ENCODE peak calls at places on chromosome 17, in eight cellular contexts. One of them, this sample, is unnamed.

GRCh38 chr17:16428098-16428882 is 12.9 kb downstream of the TRPV2 start:
- DNase-seq in pancreas: peak; percentile 71
- DNase-seq in CD4-positive, alpha-beta T cell: peak; percentile 23
- DNase-seq in A549: peak; percentile 93
- DNase-seq in psoas muscle: peak; percentile 69
- DNase-seq in iPS DF 6.9: no peak
- DNase-seq in sigmoid colon: no peak
- DNase-seq in heart left ventricle: peak; percentile 48
- DNase-seq in this sample: peak; percentile 27

GRCh38 chr17:60548990-60549389 is 22.9 kb upstream of the APPBP2 start:
- DNase-seq in pancreas: no peak
- DNase-seq in CD4-positive, alpha-beta T cell: no peak
- DNase-seq in A549: no peak
- DNase-seq in psoas muscle: no peak
- DNase-seq in iPS DF 6.9: no peak
- DNase-seq in sigmoid colon: no peak
- DNase-seq in heart left ventricle: no peak
- DNase-seq in this sample: no peak

GRCh38 chr17:75706042-75706728 is 15.1 kb upstream of the ITGB4 start:
- DNase-seq in pancreas: no peak
- DNase-seq in CD4-positive, alpha-beta T cell: no peak
- DNase-seq in A549: no peak
- DNase-seq in psoas muscle: no peak
- DNase-seq in iPS DF 6.9: no peak
- DNase-seq in sigmoid colon: no peak
- DNase-seq in heart left ventricle: no peak
- DNase-seq in this sample: no peak

GRCh38 chr17:41480136-41480535 is 815 bp downstream of the KRT35 start:
- DNase-seq in pancreas: no peak
- DNase-seq in CD4-positive, alpha-beta T cell: no peak
- DNase-seq in A549: no peak
- DNase-seq in psoas muscle: no peak
- DNase-seq in iPS DF 6.9: no peak
- DNase-seq in sigmoid colon: no peak
- DNase-seq in heart left ventricle: no peak
- DNase-seq in this sample: no peak

GRCh38 chr17:80045703-80046102 is 9.3 kb downstream of the CCDC40 start:
- DNase-seq in pancreas: peak; percentile 52
- DNase-seq in CD4-positive, alpha-beta T cell: no peak
- DNase-seq in A549: no peak
- DNase-seq in psoas muscle: no peak
- DNase-seq in iPS DF 6.9: no peak
- DNase-seq in sigmoid colon: no peak
- DNase-seq in heart left ventricle: no peak
- DNase-seq in this sample: no peak

GRCh38 chr17:20092973-20093626 is 83.9 kb downstream of the SPECC1 start:
- DNase-seq in pancreas: no peak
- DNase-seq in CD4-positive, alpha-beta T cell: no peak
- DNase-seq in A549: no peak
- DNase-seq in psoas muscle: no peak
- DNase-seq in iPS DF 6.9: no peak
- DNase-seq in sigmoid colon: no peak
- DNase-seq in heart left ventricle: no peak
- DNase-seq in this sample: no peak

GRCh38 chr17:38706625-38707298 is 1.7 kb downstream of the MLLT6 start:
- DNase-seq in pancreas: peak; percentile 42
- DNase-seq in CD4-positive, alpha-beta T cell: no peak
- DNase-seq in A549: no peak
- DNase-seq in psoas muscle: no peak
- DNase-seq in iPS DF 6.9: no peak
- DNase-seq in sigmoid colon: no peak
- DNase-seq in heart left ventricle: no peak
- DNase-seq in this sample: no peak

GRCh38 chr17:50447870-50448573 is 20.7 kb downstream of the CHAD start:
- DNase-seq in pancreas: no peak
- DNase-seq in CD4-positive, alpha-beta T cell: no peak
- DNase-seq in A549: no peak
- DNase-seq in psoas muscle: no peak
- DNase-seq in iPS DF 6.9: no peak
- DNase-seq in sigmoid colon: no peak
- DNase-seq in heart left ventricle: no peak
- DNase-seq in this sample: no peak

GRCh38 chr17:65143899-65144590 is 6.9 kb downstream of the RGS9 start:
- DNase-seq in pancreas: no peak
- DNase-seq in CD4-positive, alpha-beta T cell: no peak
- DNase-seq in A549: no peak
- DNase-seq in psoas muscle: no peak
- DNase-seq in iPS DF 6.9: no peak
- DNase-seq in sigmoid colon: no peak
- DNase-seq in heart left ventricle: no peak
- DNase-seq in this sample: peak; percentile 11

GRCh38 chr17:18182190-18182977 is 1.2 kb upstream of the ALKBH5 start:
- DNase-seq in pancreas: peak; percentile 79
- DNase-seq in CD4-positive, alpha-beta T cell: no peak
- DNase-seq in A549: no peak
- DNase-seq in psoas muscle: peak; percentile 61
- DNase-seq in iPS DF 6.9: no peak
- DNase-seq in sigmoid colon: no peak
- DNase-seq in heart left ventricle: peak; percentile 53
- DNase-seq in this sample: no peak

GRCh38 chr17:73833779-73834613 is 189.8 kb upstream of the SDK2 start:
- DNase-seq in pancreas: no peak
- DNase-seq in CD4-positive, alpha-beta T cell: no peak
- DNase-seq in A549: no peak
- DNase-seq in psoas muscle: peak; percentile 23
- DNase-seq in iPS DF 6.9: no peak
- DNase-seq in sigmoid colon: no peak
- DNase-seq in heart left ventricle: no peak
- DNase-seq in this sample: no peak

GRCh38 chr17:76909971-76910760 is 42.0 kb downstream of the MGAT5B start:
- DNase-seq in pancreas: peak; percentile 44
- DNase-seq in CD4-positive, alpha-beta T cell: no peak
- DNase-seq in A549: peak; percentile 46
- DNase-seq in psoas muscle: no peak
- DNase-seq in iPS DF 6.9: peak; percentile 48
- DNase-seq in sigmoid colon: no peak
- DNase-seq in heart left ventricle: peak; percentile 38
- DNase-seq in this sample: peak; percentile 30

GRCh38 chr17:15946611-15947120 is 1.7 kb downstream of the ADORA2B start:
- DNase-seq in pancreas: no peak
- DNase-seq in CD4-positive, alpha-beta T cell: no peak
- DNase-seq in A549: no peak
- DNase-seq in psoas muscle: no peak
- DNase-seq in iPS DF 6.9: no peak
- DNase-seq in sigmoid colon: peak; percentile 64
- DNase-seq in heart left ventricle: no peak
- DNase-seq in this sample: no peak

GRCh38 chr17:54353789-54354525 is 531.2 kb downstream of the KIF2B start:
- DNase-seq in pancreas: no peak
- DNase-seq in CD4-positive, alpha-beta T cell: no peak
- DNase-seq in A549: no peak
- DNase-seq in psoas muscle: no peak
- DNase-seq in iPS DF 6.9: no peak
- DNase-seq in sigmoid colon: no peak
- DNase-seq in heart left ventricle: no peak
- DNase-seq in this sample: no peak

GRCh38 chr17:78789663-78790181 is 7.6 kb upstream of the CYTH1 start:
- DNase-seq in pancreas: peak; percentile 79
- DNase-seq in CD4-positive, alpha-beta T cell: peak; percentile 59
- DNase-seq in A549: no peak
- DNase-seq in psoas muscle: peak; percentile 85
- DNase-seq in iPS DF 6.9: no peak
- DNase-seq in sigmoid colon: peak; percentile 87
- DNase-seq in heart left ventricle: peak; percentile 72
- DNase-seq in this sample: peak; percentile 92

GRCh38 chr17:82892869-82893565 is 53.2 kb upstream of the ZNF750 start:
- DNase-seq in pancreas: no peak
- DNase-seq in CD4-positive, alpha-beta T cell: peak; percentile 62
- DNase-seq in A549: no peak
- DNase-seq in psoas muscle: peak; percentile 60
- DNase-seq in iPS DF 6.9: no peak
- DNase-seq in sigmoid colon: no peak
- DNase-seq in heart left ventricle: no peak
- DNase-seq in this sample: no peak

GRCh38 chr17:20153231-20153630 is 144.1 kb downstream of the SPECC1 start:
- DNase-seq in pancreas: no peak
- DNase-seq in CD4-positive, alpha-beta T cell: no peak
- DNase-seq in A549: no peak
- DNase-seq in psoas muscle: no peak
- DNase-seq in iPS DF 6.9: no peak
- DNase-seq in sigmoid colon: no peak
- DNase-seq in heart left ventricle: no peak
- DNase-seq in this sample: no peak

GRCh38 chr17:33291248-33292183 is 1.6 kb downstream of the ASIC2 start:
- DNase-seq in pancreas: peak; percentile 15
- DNase-seq in CD4-positive, alpha-beta T cell: no peak
- DNase-seq in A549: peak; percentile 26
- DNase-seq in psoas muscle: peak; percentile 49
- DNase-seq in iPS DF 6.9: no peak
- DNase-seq in sigmoid colon: no peak
- DNase-seq in heart left ventricle: no peak
- DNase-seq in this sample: peak; percentile 63

GRCh38 chr17:33013596-33014375 is 22.1 kb downstream of the SPACA3 start:
- DNase-seq in pancreas: no peak
- DNase-seq in CD4-positive, alpha-beta T cell: no peak
- DNase-seq in A549: no peak
- DNase-seq in psoas muscle: no peak
- DNase-seq in iPS DF 6.9: no peak
- DNase-seq in sigmoid colon: no peak
- DNase-seq in heart left ventricle: no peak
- DNase-seq in this sample: no peak

GRCh38 chr17:34387566-34387965 is 24.5 kb upstream of the CCL1 start:
- DNase-seq in pancreas: no peak
- DNase-seq in CD4-positive, alpha-beta T cell: no peak
- DNase-seq in A549: no peak
- DNase-seq in psoas muscle: no peak
- DNase-seq in iPS DF 6.9: no peak
- DNase-seq in sigmoid colon: no peak
- DNase-seq in heart left ventricle: no peak
- DNase-seq in this sample: no peak

GRCh38 chr17:61251939-61252865 is 147.4 kb upstream of the TBX2 start:
- DNase-seq in pancreas: peak; percentile 59
- DNase-seq in CD4-positive, alpha-beta T cell: no peak
- DNase-seq in A549: no peak
- DNase-seq in psoas muscle: peak; percentile 88
- DNase-seq in iPS DF 6.9: no peak
- DNase-seq in sigmoid colon: peak; percentile 95
- DNase-seq in heart left ventricle: peak; percentile 93
- DNase-seq in this sample: peak; percentile 97

GRCh38 chr17:72122668-72123495 is 2.1 kb downstream of the SOX9 start:
- DNase-seq in pancreas: peak; percentile 33
- DNase-seq in CD4-positive, alpha-beta T cell: no peak
- DNase-seq in A549: no peak
- DNase-seq in psoas muscle: peak; percentile 58
- DNase-seq in iPS DF 6.9: no peak
- DNase-seq in sigmoid colon: peak; percentile 70
- DNase-seq in heart left ventricle: no peak
- DNase-seq in this sample: peak; percentile 62

GRCh38 chr17:72122336-72122667 is 1.5 kb downstream of the SOX9 start:
- DNase-seq in pancreas: no peak
- DNase-seq in CD4-positive, alpha-beta T cell: no peak
- DNase-seq in A549: no peak
- DNase-seq in psoas muscle: no peak
- DNase-seq in iPS DF 6.9: no peak
- DNase-seq in sigmoid colon: no peak
- DNase-seq in heart left ventricle: no peak
- DNase-seq in this sample: no peak

GRCh38 chr17:72120878-72121163 is at the start of gene SOX9:
- DNase-seq in pancreas: peak; percentile 95
- DNase-seq in CD4-positive, alpha-beta T cell: no peak
- DNase-seq in A549: peak; percentile 100
- DNase-seq in psoas muscle: peak; percentile 92
- DNase-seq in iPS DF 6.9: peak; percentile 83
- DNase-seq in sigmoid colon: peak; percentile 86
- DNase-seq in heart left ventricle: peak; percentile 90
- DNase-seq in this sample: peak; percentile 96

GRCh38 chr17:72121164-72122001 is 563 bp downstream of the SOX9 start:
- DNase-seq in pancreas: peak; percentile 57
- DNase-seq in CD4-positive, alpha-beta T cell: no peak
- DNase-seq in A549: peak; percentile 60
- DNase-seq in psoas muscle: peak; percentile 75
- DNase-seq in iPS DF 6.9: no peak
- DNase-seq in sigmoid colon: peak; percentile 72
- DNase-seq in heart left ventricle: peak; percentile 51
- DNase-seq in this sample: peak; percentile 64

DNA sequence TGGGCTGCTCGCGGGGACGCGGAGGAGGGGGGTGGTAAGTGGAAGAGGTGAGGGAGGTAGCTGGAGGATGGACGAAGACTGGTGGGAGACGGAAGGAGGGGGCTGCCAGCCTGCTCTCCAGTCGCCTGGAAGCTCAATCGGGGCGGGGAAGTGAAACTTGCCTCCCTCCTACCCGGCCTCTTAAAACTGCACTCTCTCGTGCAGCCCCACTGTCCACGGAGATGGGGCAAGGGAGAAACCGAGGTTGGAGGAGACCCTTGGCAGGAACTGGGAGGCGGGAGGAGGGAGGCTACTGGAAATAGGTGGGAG is 1.1 kb downstream of the SOX9 start:
- DNase-seq in pancreas: no peak
- DNase-seq in CD4-positive, alpha-beta T cell: no peak
- DNase-seq in A549: peak; percentile 65
- DNase-seq in psoas muscle: no peak
- DNase-seq in iPS DF 6.9: no peak
- DNase-seq in sigmoid colon: no peak
- DNase-seq in heart left ventricle: no peak
- DNase-seq in this sample: peak; percentile 54
- H3K27ac ChIP-seq in pancreas: peak overlapping the region; percentile 94
- H3K27ac ChIP-seq in CD4-positive, alpha-beta T cell: no peak overlapping the region
- H3K27ac ChIP-seq in A549: peak overlapping the region; percentile 81
- H3K27ac ChIP-seq in psoas muscle: no peak overlapping the region
- H3K27ac ChIP-seq in iPS DF 6.9: no peak overlapping the region
- H3K27ac ChIP-seq in sigmoid colon: peak overlapping the region; percentile 62
- H3K27ac ChIP-seq in heart left ventricle: peak overlapping the region; percentile 80
- H3K27ac ChIP-seq in this sample: peak overlapping the region; percentile 88

GRCh38 chr17:7716299-7716886 is 1.2 kb upstream of the DNAH2 start:
- DNase-seq in pancreas: no peak
- DNase-seq in CD4-positive, alpha-beta T cell: no peak
- DNase-seq in A549: no peak
- DNase-seq in psoas muscle: no peak
- DNase-seq in iPS DF 6.9: no peak
- DNase-seq in sigmoid colon: no peak
- DNase-seq in heart left ventricle: no peak
- DNase-seq in this sample: no peak
- H3K27ac ChIP-seq in pancreas: no peak overlapping the region
- H3K27ac ChIP-seq in CD4-positive, alpha-beta T cell: no peak overlapping the region
- H3K27ac ChIP-seq in A549: peak overlapping the region; percentile 79
- H3K27ac ChIP-seq in psoas muscle: no peak overlapping the region
- H3K27ac ChIP-seq in iPS DF 6.9: no peak overlapping the region
- H3K27ac ChIP-seq in sigmoid colon: peak overlapping the region; percentile 71
- H3K27ac ChIP-seq in heart left ventricle: no peak overlapping the region
- H3K27ac ChIP-seq in this sample: no peak overlapping the region

GRCh38 chr17:13600475-13601316 is 1.0 kb downstream of the HS3ST3A1 start:
- DNase-seq in pancreas: no peak
- DNase-seq in CD4-positive, alpha-beta T cell: no peak
- DNase-seq in A549: no peak
- DNase-seq in psoas muscle: no peak
- DNase-seq in iPS DF 6.9: no peak
- DNase-seq in sigmoid colon: no peak
- DNase-seq in heart left ventricle: no peak
- DNase-seq in this sample: no peak
- H3K27ac ChIP-seq in pancreas: no peak overlapping the region
- H3K27ac ChIP-seq in CD4-positive, alpha-beta T cell: no peak overlapping the region
- H3K27ac ChIP-seq in A549: no peak overlapping the region
- H3K27ac ChIP-seq in psoas muscle: no peak overlapping the region
- H3K27ac ChIP-seq in iPS DF 6.9: no peak overlapping the region
- H3K27ac ChIP-seq in sigmoid colon: peak overlapping the region; percentile 51
- H3K27ac ChIP-seq in heart left ventricle: peak overlapping the region; percentile 35
- H3K27ac ChIP-seq in this sample: peak overlapping the region; percentile 85

GRCh38 chr17:1779571-1780074 is 17.8 kb downstream of the SERPINF1 start:
- DNase-seq in pancreas: peak; percentile 38
- DNase-seq in CD4-positive, alpha-beta T cell: no peak
- DNase-seq in A549: no peak
- DNase-seq in psoas muscle: peak; percentile 84
- DNase-seq in iPS DF 6.9: no peak
- DNase-seq in sigmoid colon: peak; percentile 93
- DNase-seq in heart left ventricle: peak; percentile 82
- DNase-seq in this sample: peak; percentile 92
- H3K27ac ChIP-seq in pancreas: peak overlapping the region; percentile 1
- H3K27ac ChIP-seq in CD4-positive, alpha-beta T cell: no peak overlapping the region
- H3K27ac ChIP-seq in A549: no peak overlapping the region
- H3K27ac ChIP-seq in psoas muscle: peak overlapping the region; percentile 99
- H3K27ac ChIP-seq in iPS DF 6.9: no peak overlapping the region
- H3K27ac ChIP-seq in sigmoid colon: peak overlapping the region; percentile 94
- H3K27ac ChIP-seq in heart left ventricle: peak overlapping the region; percentile 94
- H3K27ac ChIP-seq in this sample: peak overlapping the region; percentile 45